ENCODE peak calls at places on chromosomes 7 and 10, in six cellular contexts. Z is GM13977; J is stimulated activated CD8-positive, alpha-beta memory T cell treated with anti-CD3 and anti-CD28 coated beads, Interleukin-4, amount 100 ng/mL, for 4 hours; B is iPS-NIHi11; A is progenitor cell of endocrine pancreas; T is HCEC 1CT. V is an unnamed sample.
A peak's percentile ranks its signal among the peaks of the same experiment; 100 is the strongest.

GRCh38 chr10:95183132-95183450 is 10.9 kb upstream of the ACSM6 start:
- DNase-seq in J (no peak), B (no peak), A (no peak), Z (no peak), T (peak; percentile 1), V (no peak)

GRCh38 chr10:5561704-5562645 is 37.2 kb downstream of the CALML3 start:
- DNase-seq in A (no peak), T (no peak), B (no peak), Z (no peak), J (no peak), V (no peak)

GRCh38 chr10:7507887-7508726 is 97.3 kb upstream of the SFMBT2 start:
- DNase-seq in T (no peak), A (no peak), B (no peak), Z (no peak), J (no peak), V (no peak)

GRCh38 chr10:25297466-25297865 is 122.7 kb downstream of the GPR158 start:
- DNase-seq in J (no peak), B (no peak), Z (no peak), T (no peak), A (no peak), V (no peak)

GRCh38 chr10:80938920-80939319 is 401.2 kb downstream of the SH2D4B start:
- DNase-seq in B (no peak), A (no peak), Z (no peak), T (no peak), J (no peak), V (no peak)

GRCh38 chr7:388461-388960 is 98.5 kb downstream of the FOXL3 start:
- DNase-seq in J (no peak), B (peak; percentile 25), T (no peak), A (no peak), Z (peak; percentile 19), V (no peak)

GRCh38 chr10:17504547-17505245 is 50.3 kb upstream of the ST8SIA6 start:
- DNase-seq in J (no peak), A (no peak), B (no peak), Z (no peak), T (peak; percentile 77), V (no peak)

GRCh38 chr7:137768371-137768770 is 78.4 kb downstream of the DGKI start:
- DNase-seq in J (no peak), A (no peak), B (no peak), T (no peak), Z (no peak), V (no peak)

GRCh38 chr7:1201916-1202315 is 30.8 kb upstream of the UNCX start:
- DNase-seq in B (no peak), A (no peak), J (no peak), T (no peak), Z (no peak), V (no peak)

V was measured in GM20000.